ENCODE peak calls at places on chromosomes 16 and 17, in nine cellular contexts. One of them, this sample, is unnamed.

GRCh38 chr16:49528035-49528434 is 154.4 kb downstream of the C16orf78 start:
- DNase-seq in IMR-90: no peak
- DNase-seq in uterus: peak; percentile 38
- DNase-seq in A549: no peak
- DNase-seq in sigmoid colon: no peak
- DNase-seq in body of pancreas: peak; percentile 5
- DNase-seq in stomach: no peak
- DNase-seq in HCT116: no peak
- DNase-seq in adrenal gland: peak; percentile 22
- DNase-seq in this sample: no peak

GRCh38 chr17:35740997-35741931 is 9.8 kb downstream of the RASL10B start:
- DNase-seq in HCT116: no peak
- DNase-seq in sigmoid colon: peak; percentile 62
- DNase-seq in uterus: no peak
- DNase-seq in stomach: no peak
- DNase-seq in body of pancreas: no peak
- DNase-seq in IMR-90: no peak
- DNase-seq in A549: no peak
- DNase-seq in adrenal gland: no peak
- DNase-seq in this sample: no peak

GRCh38 chr17:79543566-79543965 is 67.3 kb downstream of the RBFOX3 start:
- DNase-seq in IMR-90: no peak
- DNase-seq in body of pancreas: no peak
- DNase-seq in HCT116: no peak
- DNase-seq in uterus: no peak
- DNase-seq in stomach: no peak
- DNase-seq in adrenal gland: no peak
- DNase-seq in sigmoid colon: peak; percentile 56
- DNase-seq in A549: no peak
- DNase-seq in this sample: no peak

GRCh38 chr16:85412911-85413520 is 200.1 kb upstream of the GSE1 start:
- DNase-seq in stomach: no peak
- DNase-seq in HCT116: no peak
- DNase-seq in body of pancreas: no peak
- DNase-seq in uterus: no peak
- DNase-seq in A549: no peak
- DNase-seq in sigmoid colon: peak; percentile 60
- DNase-seq in adrenal gland: no peak
- DNase-seq in IMR-90: no peak
- DNase-seq in this sample: peak; percentile 46

GRCh38 chr17:46785696-46786095 is 32.8 kb downstream of the WNT3 start:
- DNase-seq in stomach: no peak
- DNase-seq in adrenal gland: no peak
- DNase-seq in HCT116: no peak
- DNase-seq in body of pancreas: no peak
- DNase-seq in sigmoid colon: no peak
- DNase-seq in uterus: no peak
- DNase-seq in IMR-90: no peak
- DNase-seq in A549: no peak
- DNase-seq in this sample: no peak

GRCh38 chr16:87702325-87702811 is 63.4 kb downstream of the KLHDC4 start:
- DNase-seq in IMR-90: peak; percentile 30
- DNase-seq in uterus: no peak
- DNase-seq in A549: peak; percentile 71
- DNase-seq in adrenal gland: no peak
- DNase-seq in sigmoid colon: no peak
- DNase-seq in stomach: no peak
- DNase-seq in HCT116: no peak
- DNase-seq in body of pancreas: peak; percentile 14
- DNase-seq in this sample: no peak

GRCh38 chr17:69325518-69326301 is 1.2 kb downstream of the ABCA5 start:
- DNase-seq in body of pancreas: peak; percentile 35
- DNase-seq in sigmoid colon: no peak
- DNase-seq in adrenal gland: no peak
- DNase-seq in HCT116: no peak
- DNase-seq in A549: no peak
- DNase-seq in IMR-90: no peak
- DNase-seq in uterus: no peak
- DNase-seq in stomach: no peak
- DNase-seq in this sample: no peak

GRCh38 chr17:69323806-69324205 is 3.1 kb downstream of the ABCA5 start:
- DNase-seq in sigmoid colon: no peak
- DNase-seq in HCT116: no peak
- DNase-seq in adrenal gland: no peak
- DNase-seq in uterus: no peak
- DNase-seq in IMR-90: no peak
- DNase-seq in body of pancreas: no peak
- DNase-seq in stomach: no peak
- DNase-seq in A549: no peak
- DNase-seq in this sample: no peak

GRCh38 chr17:47210105-47210504 is 957 bp downstream of the MYL4 start:
- DNase-seq in uterus: no peak
- DNase-seq in stomach: no peak
- DNase-seq in adrenal gland: no peak
- DNase-seq in IMR-90: no peak
- DNase-seq in sigmoid colon: no peak
- DNase-seq in HCT116: no peak
- DNase-seq in A549: no peak
- DNase-seq in body of pancreas: no peak
- DNase-seq in this sample: no peak

GRCh38 chr17:79431175-79431574 is 179.7 kb downstream of the RBFOX3 start:
- DNase-seq in body of pancreas: no peak
- DNase-seq in sigmoid colon: no peak
- DNase-seq in stomach: no peak
- DNase-seq in A549: no peak
- DNase-seq in HCT116: no peak
- DNase-seq in adrenal gland: no peak
- DNase-seq in IMR-90: no peak
- DNase-seq in uterus: no peak
- DNase-seq in this sample: no peak

GRCh38 chr17:82287849-82288601 is 14.5 kb upstream of the CSNK1D start:
- DNase-seq in adrenal gland: peak; percentile 73
- DNase-seq in A549: peak; percentile 85
- DNase-seq in uterus: peak; percentile 74
- DNase-seq in IMR-90: peak; percentile 74
- DNase-seq in sigmoid colon: peak; percentile 85
- DNase-seq in HCT116: peak; percentile 91
- DNase-seq in stomach: peak; percentile 90
- DNase-seq in body of pancreas: peak; percentile 97
- DNase-seq in this sample: peak; percentile 88

GRCh38 chr17:27332485-27333409 is 38.8 kb downstream of the WSB1 start:
- DNase-seq in uterus: peak; percentile 98
- DNase-seq in body of pancreas: peak; percentile 99
- DNase-seq in IMR-90: peak; percentile 94
- DNase-seq in stomach: peak; percentile 97
- DNase-seq in adrenal gland: peak; percentile 100
- DNase-seq in sigmoid colon: peak; percentile 99
- DNase-seq in A549: peak; percentile 97
- DNase-seq in HCT116: peak; percentile 97
- DNase-seq in this sample: peak; percentile 99

GRCh38 chr16:4631444-4631843 is 6.8 kb downstream of the MGRN1 start:
- DNase-seq in stomach: no peak
- DNase-seq in A549: no peak
- DNase-seq in HCT116: no peak
- DNase-seq in body of pancreas: no peak
- DNase-seq in adrenal gland: no peak
- DNase-seq in sigmoid colon: no peak
- DNase-seq in uterus: no peak
- DNase-seq in IMR-90: no peak
- DNase-seq in this sample: no peak

GRCh38 chr17:38861399-38861843 is 7.9 kb upstream of the RPL23 start:
- DNase-seq in stomach: no peak
- DNase-seq in HCT116: no peak
- DNase-seq in body of pancreas: no peak
- DNase-seq in uterus: no peak
- DNase-seq in sigmoid colon: no peak
- DNase-seq in IMR-90: no peak
- DNase-seq in adrenal gland: no peak
- DNase-seq in A549: peak; percentile 81
- DNase-seq in this sample: no peak

GRCh38 chr17:40447148-40447644 is 3.9 kb downstream of the IGFBP4 start:
- DNase-seq in body of pancreas: peak; percentile 53
- DNase-seq in adrenal gland: peak; percentile 5
- DNase-seq in sigmoid colon: peak; percentile 74
- DNase-seq in IMR-90: no peak
- DNase-seq in uterus: peak; percentile 67
- DNase-seq in HCT116: no peak
- DNase-seq in A549: no peak
- DNase-seq in stomach: no peak
- DNase-seq in this sample: no peak

GRCh38 chr17:72693147-72693878 is 399.2 kb downstream of the SLC39A11 start:
- DNase-seq in sigmoid colon: no peak
- DNase-seq in body of pancreas: no peak
- DNase-seq in stomach: no peak
- DNase-seq in A549: no peak
- DNase-seq in adrenal gland: no peak
- DNase-seq in uterus: no peak
- DNase-seq in IMR-90: no peak
- DNase-seq in HCT116: no peak
- DNase-seq in this sample: no peak

GRCh38 chr16:56549744-56550385 is 15.0 kb upstream of the MT4 start:
- DNase-seq in HCT116: no peak
- DNase-seq in uterus: no peak
- DNase-seq in sigmoid colon: no peak
- DNase-seq in A549: no peak
- DNase-seq in IMR-90: peak; percentile 28
- DNase-seq in body of pancreas: no peak
- DNase-seq in stomach: no peak
- DNase-seq in adrenal gland: peak; percentile 18
- DNase-seq in this sample: no peak

GRCh38 chr16:78520470-78520869 is 421.0 kb downstream of the WWOX start:
- DNase-seq in uterus: peak; percentile 40
- DNase-seq in HCT116: no peak
- DNase-seq in adrenal gland: no peak
- DNase-seq in IMR-90: no peak
- DNase-seq in body of pancreas: no peak
- DNase-seq in sigmoid colon: no peak
- DNase-seq in stomach: no peak
- DNase-seq in A549: no peak
- DNase-seq in this sample: no peak

GRCh38 chr16:54657058-54657708 is 273.5 kb upstream of the IRX5 start:
- DNase-seq in HCT116: peak; percentile 81
- DNase-seq in sigmoid colon: no peak
- DNase-seq in IMR-90: no peak
- DNase-seq in A549: no peak
- DNase-seq in stomach: peak; percentile 72
- DNase-seq in uterus: no peak
- DNase-seq in adrenal gland: no peak
- DNase-seq in body of pancreas: peak; percentile 55
- DNase-seq in this sample: no peak

GRCh38 chr17:795721-796120 is 13.6 kb downstream of the MRM3 start:
- DNase-seq in adrenal gland: no peak
- DNase-seq in HCT116: no peak
- DNase-seq in uterus: no peak
- DNase-seq in body of pancreas: no peak
- DNase-seq in sigmoid colon: no peak
- DNase-seq in A549: no peak
- DNase-seq in stomach: no peak
- DNase-seq in IMR-90: no peak
- DNase-seq in this sample: no peak

GRCh38 chr17:78357177-78357586 is 2.7 kb downstream of the SOCS3 start:
- DNase-seq in adrenal gland: peak; percentile 76
- DNase-seq in IMR-90: peak; percentile 80
- DNase-seq in HCT116: no peak
- DNase-seq in A549: no peak
- DNase-seq in body of pancreas: peak; percentile 55
- DNase-seq in stomach: no peak
- DNase-seq in uterus: no peak
- DNase-seq in sigmoid colon: no peak
- DNase-seq in this sample: peak; percentile 65
- TF ChIP-seq POLR2A in adrenal gland: no peak
- TF ChIP-seq POLR2A in IMR-90: peak; percentile 74
- TF ChIP-seq POLR2A in HCT116: no peak
- TF ChIP-seq POLR2A in A549: no peak
- TF ChIP-seq POLR2A in body of pancreas: no peak
- TF ChIP-seq POLR2A in stomach: no peak
- TF ChIP-seq POLR2A in uterus: no peak
- TF ChIP-seq POLR2A in sigmoid colon: no peak
- TF ChIP-seq POLR2A in this sample: no peak

GRCh38 chr17:73933164-73933766 is 270.2 kb upstream of the RPL38 start:
- DNase-seq in IMR-90: no peak
- DNase-seq in HCT116: no peak
- DNase-seq in body of pancreas: no peak
- DNase-seq in sigmoid colon: no peak
- DNase-seq in A549: no peak
- DNase-seq in uterus: no peak
- DNase-seq in stomach: no peak
- DNase-seq in adrenal gland: no peak
- DNase-seq in this sample: no peak
- H3K27ac ChIP-seq in IMR-90: no peak overlapping the region
- H3K27ac ChIP-seq in HCT116: no peak overlapping the region
- H3K27ac ChIP-seq in body of pancreas: no peak overlapping the region
- H3K27ac ChIP-seq in sigmoid colon: no peak overlapping the region
- H3K27ac ChIP-seq in A549: no peak overlapping the region
- H3K27ac ChIP-seq in uterus: no peak overlapping the region
- H3K27ac ChIP-seq in stomach: no peak overlapping the region
- H3K27ac ChIP-seq in adrenal gland: no peak overlapping the region
- H3K27ac ChIP-seq in this sample: no peak overlapping the region

DNA sequence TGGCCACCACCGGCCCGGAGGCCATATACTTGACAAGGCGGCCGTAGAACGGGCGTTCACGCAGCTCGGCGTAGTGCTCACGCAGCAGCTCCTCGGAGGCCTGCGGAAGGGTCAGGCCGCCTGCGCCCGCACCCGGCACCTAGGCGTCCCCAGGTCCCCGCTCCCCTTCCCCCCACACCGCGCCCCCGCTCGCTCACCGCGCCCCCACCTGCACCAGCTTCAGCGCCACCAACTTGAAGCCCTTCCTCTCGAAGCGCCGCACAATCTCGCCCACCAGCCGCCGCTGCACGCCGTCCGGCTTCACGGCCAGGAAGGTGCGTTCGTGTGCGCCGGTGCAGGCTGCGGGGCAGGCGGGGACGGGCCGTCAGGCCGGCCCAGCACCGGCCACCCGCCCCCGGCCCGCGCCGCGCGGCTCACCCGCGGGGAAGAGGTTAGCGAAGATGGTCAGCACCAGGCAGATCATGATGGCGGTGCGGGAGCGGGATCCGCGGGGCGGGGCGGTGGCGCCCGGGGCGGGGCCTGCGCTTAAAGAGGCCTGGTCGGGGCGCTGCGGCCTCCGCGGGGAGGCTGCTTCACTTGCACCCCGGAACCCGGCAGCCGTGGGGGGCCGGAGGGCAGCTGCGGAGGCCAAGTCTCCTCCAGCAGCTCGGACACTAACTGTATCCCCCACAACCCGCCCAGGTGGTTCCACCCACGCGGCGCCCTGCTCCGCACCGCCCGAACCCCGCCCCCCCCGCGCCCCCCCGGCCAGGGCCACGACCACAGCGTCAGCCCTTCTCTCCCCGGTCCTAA is at the start of gene NME3:
- DNase-seq in sigmoid colon: peak; percentile 88
- DNase-seq in uterus: peak; percentile 59
- DNase-seq in body of pancreas: peak; percentile 78
- DNase-seq in stomach: peak; percentile 81
- DNase-seq in adrenal gland: peak; percentile 81
- DNase-seq in A549: peak; percentile 76
- DNase-seq in HCT116: no peak
- DNase-seq in IMR-90: peak; percentile 56
- DNase-seq in this sample: peak; percentile 92
- H3K4me3 ChIP-seq in sigmoid colon: peak within 1 kb of the TSS; percentile 93
- H3K4me3 ChIP-seq in uterus: peak within 1 kb of the TSS; percentile 56
- H3K4me3 ChIP-seq in body of pancreas: peak within 1 kb of the TSS; percentile 95
- H3K4me3 ChIP-seq in stomach: peak within 1 kb of the TSS; percentile 98
- H3K4me3 ChIP-seq in adrenal gland: peak within 1 kb of the TSS; percentile 99
- H3K4me3 ChIP-seq in A549: peak within 1 kb of the TSS; percentile 85
- H3K4me3 ChIP-seq in HCT116: peak within 1 kb of the TSS; percentile 97
- H3K4me3 ChIP-seq in IMR-90: peak within 1 kb of the TSS; percentile 93
- H3K4me3 ChIP-seq in this sample: peak within 1 kb of the TSS; percentile 98

GRCh38 chr17:9342225-9342624 is 233.4 kb downstream of the STX8 start:
- DNase-seq in body of pancreas: no peak
- DNase-seq in HCT116: no peak
- DNase-seq in A549: no peak
- DNase-seq in IMR-90: no peak
- DNase-seq in sigmoid colon: no peak
- DNase-seq in adrenal gland: no peak
- DNase-seq in uterus: no peak
- DNase-seq in stomach: no peak
- DNase-seq in this sample: no peak
- TF ChIP-seq POLR2A in body of pancreas: no peak
- TF ChIP-seq POLR2A in HCT116: no peak
- TF ChIP-seq POLR2A in A549: no peak
- TF ChIP-seq POLR2A in IMR-90: no peak
- TF ChIP-seq POLR2A in sigmoid colon: no peak
- TF ChIP-seq POLR2A in adrenal gland: no peak
- TF ChIP-seq POLR2A in uterus: no peak
- TF ChIP-seq POLR2A in stomach: no peak
- TF ChIP-seq POLR2A in this sample: no peak